ENCODE peak calls at places on chromosomes 3 and 15, in eight cellular contexts. T is endothelial cell of umbilical vein; G is epithelial cell of esophagus; N is cardiac fibroblast; V is GM12865; C is K562; U is CD8-positive, alpha-beta memory T cell; P is choroid plexus epithelial cell. I is an unnamed sample.

GRCh38 chr3:13715167-13715954 is 164.5 kb downstream of the WNT7A start:
- DNase-seq in T (no peak), G (no peak), N (no peak), V (no peak), C (no peak), U (no peak), P (no peak), I (no peak)

GRCh38 chr3:149487598-149488197 is 13.2 kb downstream of the TM4SF4 start:
- DNase-seq in T (no peak), G (no peak), N (no peak), V (peak), C (peak), U (no peak), P (no peak), I (peak)

GRCh38 chr3:123385981-123386380 is 62.9 kb downstream of the ADCY5 start:
- DNase-seq in T (no peak), G (no peak), N (peak), V (no peak), C (no peak), U (no peak), P (no peak), I (no peak)

GRCh38 chr3:16311960-16312451 is 47.0 kb downstream of the OXNAD1 start:
- DNase-seq in T (peak), G (peak), N (peak), V (peak), C (no peak), U (peak), P (peak), I (peak)

GRCh38 chr3:146537603-146538002 is 6.8 kb downstream of the PLSCR1 start:
- DNase-seq in T (no peak), G (no peak), N (peak), V (no peak), C (no peak), U (no peak), P (no peak), I (no peak)

GRCh38 chr15:101614761-101615160 is 37.4 kb downstream of the TM2D3 start:
- DNase-seq in T (no peak), G (no peak), N (no peak), V (no peak), C (no peak), U (no peak), P (no peak), I (no peak)

GRCh38 chr15:66830358-66830757 is 128.3 kb downstream of the SMAD6 start:
- DNase-seq in T (peak), G (peak), N (peak), V (no peak), C (no peak), U (no peak), P (peak), I (no peak)

GRCh38 chr15:80375968-80376891 is 28.0 kb upstream of the ARNT2 start:
- DNase-seq in T (no peak), G (no peak), N (no peak), V (no peak), C (no peak), U (no peak), P (no peak), I (no peak)

GRCh38 chr3:185702564-185703225 is 116.6 kb downstream of the SENP2 start:
- DNase-seq in T (peak), G (no peak), N (no peak), V (no peak), C (peak), U (no peak), P (no peak), I (no peak)

GRCh38 chr3:24495334-24495994 is 814 bp upstream of the THRB start:
- DNase-seq in T (no peak), G (peak), N (no peak), V (no peak), C (peak), U (no peak), P (no peak), I (no peak)

GRCh38 chr3:189419683-189420082 is 211.5 kb upstream of the TP63 start:
- DNase-seq in T (no peak), G (peak), N (no peak), V (no peak), C (no peak), U (no peak), P (no peak), I (no peak)

GRCh38 chr3:197339841-197340520 is 41.6 kb upstream of the DLG1 start:
- DNase-seq in T (no peak), G (peak), N (peak), V (no peak), C (no peak), U (no peak), P (peak), I (no peak)

GRCh38 chr3:46934508-46935167 is 41.9 kb downstream of the CCDC12 start:
- DNase-seq in T (peak), G (peak), N (peak), V (no peak), C (no peak), U (no peak), P (peak), I (no peak)

GRCh38 chr3:116474356-116475200 is 29.3 kb upstream of the LSAMP start:
- DNase-seq in T (no peak), G (no peak), N (no peak), V (no peak), C (no peak), U (no peak), P (no peak), I (no peak)

GRCh38 chr3:123586131-123586530 is 1.3 kb upstream of the HACD2 start:
- DNase-seq in T (peak), G (peak), N (peak), V (peak), C (peak), U (no peak), P (peak), I (peak)

DNA sequence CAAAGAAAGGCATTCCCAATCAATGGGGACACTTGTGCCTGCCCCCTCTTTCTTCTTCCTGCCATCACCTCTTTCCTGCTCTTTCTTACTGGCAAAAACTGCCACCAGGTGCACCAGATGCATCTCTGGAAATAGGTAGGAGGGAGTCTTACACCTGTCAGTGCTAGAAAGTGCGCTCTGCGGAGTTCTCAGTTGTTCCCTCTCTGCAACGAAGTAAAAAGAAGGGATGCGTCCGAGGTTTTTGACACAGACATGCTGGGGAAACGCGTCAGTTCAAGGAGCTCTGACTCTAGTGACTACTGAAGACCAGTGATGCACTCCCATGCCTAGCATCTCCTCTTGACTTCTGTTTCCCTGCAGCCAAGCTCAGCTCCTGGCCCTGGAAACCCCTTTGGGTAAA is 766 bp upstream of the GRM7 start:
- DNase-seq in T (no peak), G (no peak), N (no peak), V (no peak), C (no peak), U (no peak), P (no peak), I (no peak)
- H3K4me3 ChIP-seq in T (no peak), G (no peak), N (no peak), V (no peak), C (no peak), U (no peak), P (no peak), I (no peak)

GRCh38 chr3:51687472-51688205 is 16.6 kb downstream of the TEX264 start:
- DNase-seq in T (no peak), G (peak), N (no peak), V (no peak), C (no peak), U (no peak), P (no peak), I (no peak)
- H3K4me3 ChIP-seq in T (no peak), G (no peak), N (no peak), V (no peak), C (no peak), U (peak), P (no peak), I (no peak)

GRCh38 chr3:181719298-181719859 is 7.7 kb downstream of the SOX2 start:
- DNase-seq in T (no peak), G (peak), N (no peak), V (no peak), C (no peak), U (no peak), P (no peak), I (no peak)

GRCh38 chr3:181716916-181717315 is 5.2 kb downstream of the SOX2 start:
- DNase-seq in T (no peak), G (peak), N (no peak), V (no peak), C (no peak), U (no peak), P (no peak), I (no peak)

GRCh38 chr3:181718416-181718815 is 6.7 kb downstream of the SOX2 start:
- DNase-seq in T (no peak), G (no peak), N (no peak), V (no peak), C (no peak), U (no peak), P (no peak), I (no peak)

GRCh38 chr3:181715601-181716340 is 4.0 kb downstream of the SOX2 start:
- DNase-seq in T (no peak), G (peak), N (no peak), V (no peak), C (no peak), U (no peak), P (no peak), I (no peak)

DNA sequence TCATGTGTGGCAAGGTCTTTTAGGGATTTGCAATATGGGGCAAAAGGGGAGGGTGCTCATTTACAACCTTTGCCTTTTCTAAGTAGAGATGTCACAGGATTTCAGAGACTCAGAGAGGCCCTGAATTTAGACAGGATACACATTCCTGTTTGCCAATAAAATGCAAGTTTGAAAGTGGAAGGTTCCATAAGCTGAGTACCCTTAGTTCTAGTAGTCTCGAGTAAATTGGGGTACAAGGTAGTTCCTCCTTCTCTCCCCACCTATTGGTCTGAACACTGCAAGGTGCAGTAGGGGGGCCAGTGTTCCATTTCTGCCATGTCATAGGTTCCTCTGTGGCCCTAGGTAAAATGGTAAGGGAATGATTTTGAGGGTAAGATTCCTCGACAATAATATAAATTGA is 5.8 kb downstream of the SOX2 start:
- DNase-seq in T (no peak), G (no peak), N (no peak), V (no peak), C (no peak), U (no peak), P (no peak), I (no peak)
- H3K4me3 ChIP-seq in T (no peak), G (peak), N (no peak), V (no peak), C (no peak), U (no peak), P (no peak), I (no peak)

GRCh38 chr3:133840767-133841166 is 35.2 kb downstream of the SRPRB start:
- DNase-seq in T (no peak), G (no peak), N (no peak), V (no peak), C (no peak), U (no peak), P (no peak), I (no peak)
- H3K4me3 ChIP-seq in T (no peak), G (no peak), N (no peak), V (no peak), C (no peak), U (no peak), P (no peak), I (no peak)

GRCh38 chr15:89247441-89247840 is 3.7 kb downstream of the FANCI start:
- DNase-seq in T (no peak), G (no peak), N (no peak), V (no peak), C (no peak), U (no peak), P (no peak), I (no peak)

GRCh38 chr15:89243691-89244511 is at the start of gene FANCI:
- DNase-seq in T (peak), G (peak), N (peak), V (peak), C (peak), U (peak), P (peak), I (peak)

GRCh38 chr15:89243046-89243690 is 611 bp upstream of the FANCI start:
- DNase-seq in T (no peak), G (no peak), N (peak), V (no peak), C (no peak), U (no peak), P (peak), I (no peak)

GRCh38 chr15:89248584-89248983 is 4.8 kb downstream of the FANCI start:
- DNase-seq in T (no peak), G (no peak), N (no peak), V (no peak), C (no peak), U (no peak), P (no peak), I (no peak)

DNA sequence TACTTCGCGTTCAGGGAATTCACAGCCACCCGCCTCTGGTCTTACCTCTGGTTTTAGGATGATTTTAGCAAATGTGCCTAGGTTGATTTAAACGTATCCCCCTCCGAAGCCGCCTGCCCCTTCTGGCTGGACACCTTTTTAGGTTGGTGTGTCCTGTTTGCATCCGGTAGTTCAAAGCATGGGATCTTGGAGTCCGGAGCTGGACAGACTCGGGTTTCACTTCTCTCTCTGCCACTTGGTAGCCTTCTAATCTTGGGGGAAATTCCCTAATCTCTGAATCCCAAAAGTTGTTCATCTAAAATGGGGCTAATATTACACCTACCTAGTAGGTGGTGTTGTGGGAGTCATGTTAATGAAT is 712 bp downstream of the FANCI start:
- DNase-seq in T (no peak), G (no peak), N (no peak), V (peak), C (no peak), U (no peak), P (peak), I (no peak)
- H3K4me3 ChIP-seq in T (peak), G (peak), N (peak), V (peak), C (peak), U (peak), P (peak), I (peak)

DNA sequence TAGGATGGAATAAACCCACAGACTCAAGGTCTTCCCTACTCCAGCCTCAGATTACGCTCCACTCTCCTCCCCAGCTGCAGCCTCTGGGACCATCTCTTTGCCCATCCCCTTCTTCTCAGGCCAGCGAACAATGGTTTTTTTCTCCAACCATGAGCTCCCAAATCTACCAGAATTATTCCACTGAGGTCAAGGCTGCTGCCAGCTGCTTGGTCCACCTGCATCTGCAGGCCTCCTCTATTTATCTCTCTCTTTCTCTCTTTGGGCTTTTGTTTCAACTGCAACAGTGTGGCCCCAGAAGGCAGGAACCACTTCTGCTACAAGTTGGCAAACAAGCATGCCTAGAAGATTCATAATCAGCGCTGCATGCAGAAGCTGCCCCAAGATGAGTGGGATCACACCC is 19.1 kb downstream of the CHRM5 start:
- DNase-seq in T (no peak), G (no peak), N (no peak), V (no peak), C (no peak), U (no peak), P (no peak), I (no peak)
- H3K4me3 ChIP-seq in T (no peak), G (no peak), N (no peak), V (no peak), C (no peak), U (no peak), P (no peak), I (no peak)

GRCh38 chr3:141737828-141738635 is at the start of gene RNF7:
- DNase-seq in T (peak), G (peak), N (peak), V (peak), C (peak), U (peak), P (peak), I (peak)

GRCh38 chr3:141737108-141737507 is 990 bp upstream of the RNF7 start:
- DNase-seq in T (no peak), G (no peak), N (no peak), V (no peak), C (peak), U (no peak), P (no peak), I (no peak)

GRCh38 chr3:141740349-141740748 is 2.3 kb downstream of the RNF7 start:
- DNase-seq in T (peak), G (no peak), N (no peak), V (no peak), C (no peak), U (no peak), P (no peak), I (no peak)

GRCh38 chr3:141738636-141739363 is 702 bp downstream of the RNF7 start:
- DNase-seq in T (peak), G (peak), N (peak), V (peak), C (peak), U (peak), P (peak), I (peak)

GRCh38 chr3:141739731-141740130 is 1.6 kb downstream of the RNF7 start:
- DNase-seq in T (no peak), G (no peak), N (no peak), V (no peak), C (no peak), U (no peak), P (no peak), I (no peak)
- H3K4me3 ChIP-seq in T (peak), G (peak), N (peak), V (peak), C (peak), U (peak), P (peak), I (peak)

GRCh38 chr3:131075632-131076328 is 49.1 kb downstream of the NEK11 start:
- DNase-seq in T (no peak), G (no peak), N (no peak), V (peak), C (no peak), U (no peak), P (no peak), I (peak)
- H3K4me3 ChIP-seq in T (no peak), G (no peak), N (no peak), V (no peak), C (no peak), U (no peak), P (no peak), I (no peak)

GRCh38 chr15:64153480-64154367 is 2.2 kb downstream of the SNX22 start:
- DNase-seq in T (peak), G (peak), N (peak), V (peak), C (peak), U (peak), P (peak), I (peak)
- H3K4me3 ChIP-seq in T (no peak), G (no peak), N (no peak), V (peak), C (no peak), U (no peak), P (no peak), I (no peak)

DNA sequence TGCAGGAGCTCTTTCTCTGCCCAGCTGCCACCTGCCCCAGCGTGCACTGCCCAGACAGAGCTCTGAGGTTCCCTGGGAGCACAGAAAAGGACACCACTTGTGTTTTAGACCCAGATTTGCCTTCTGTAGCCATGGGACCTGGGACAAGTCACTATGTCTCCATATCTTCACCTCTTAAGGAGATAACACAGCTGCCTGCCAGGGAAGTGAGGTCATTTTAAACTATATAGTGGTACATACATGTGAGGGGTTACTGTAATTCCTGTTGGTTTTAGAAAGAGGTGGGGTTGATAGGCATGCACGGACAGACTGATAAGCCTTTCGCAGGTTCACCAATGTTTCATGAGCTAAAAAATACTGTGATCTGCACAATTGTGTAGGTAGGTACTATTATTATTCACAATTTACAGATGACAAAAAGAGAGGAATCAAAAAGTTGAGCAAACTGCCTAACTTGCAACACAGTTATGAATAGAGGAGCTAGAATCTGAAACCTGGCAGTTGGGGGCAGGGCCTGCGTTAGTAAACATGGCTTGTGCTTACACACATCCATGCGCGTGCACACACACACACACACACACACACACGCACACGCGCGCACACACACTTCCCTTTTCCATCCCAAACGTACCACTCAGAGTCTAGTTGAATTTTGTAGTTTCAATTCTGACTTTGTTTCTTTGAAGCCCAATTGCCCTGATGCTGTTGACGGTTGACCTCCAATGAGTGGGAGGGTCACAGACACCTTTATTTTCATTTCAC is 193.6 kb downstream of the FAM43A start:
- DNase-seq in T (peak), G (no peak), N (no peak), V (no peak), C (no peak), U (no peak), P (no peak), I (no peak)
- H3K4me3 ChIP-seq in T (no peak), G (no peak), N (no peak), V (no peak), C (no peak), U (no peak), P (no peak), I (no peak)

I was measured in Jurkat, Clone E6-1.